ENCODE peak calls at places on chromosome 19, in seven cellular contexts. U is T follicular helper cell; C is iris pigment epithelial cell; I is CD8-positive, alpha-beta memory T cell; F is naive thymus-derived CD8-positive, alpha-beta T cell; B is mucosa of descending colon; Q is activated CD4-positive, CD25-positive, alpha-beta regulatory T cell treated with anti-CD3 and anti-CD28 coated beads, Interleukin-2, amount 50 U/mL, for 16 hours. V is an unnamed sample.

GRCh38 chr19:11737964-11738745 is 591 bp downstream of the ZNF823 start:
- DNase-seq in U (no peak), C (peak), I (no peak), F (peak), B (peak), Q (no peak), V (peak)

GRCh38 chr19:3375221-3376088 is 9.1 kb downstream of the NFIC start:
- DNase-seq in U (no peak), C (peak), I (no peak), F (no peak), B (peak), Q (no peak), V (no peak)

GRCh38 chr19:30968210-30968609 is 381.0 kb downstream of the TSHZ3 start:
- DNase-seq in U (no peak), C (no peak), I (no peak), F (no peak), B (peak), Q (no peak), V (no peak)

GRCh38 chr19:16153582-16154336 is 10.3 kb downstream of the HSH2D start:
- DNase-seq in U (no peak), C (no peak), I (no peak), F (no peak), B (no peak), Q (no peak), V (no peak)

GRCh38 chr19:6271721-6272410 is 7.9 kb downstream of the MLLT1 start:
- DNase-seq in U (no peak), C (peak), I (no peak), F (no peak), B (peak), Q (no peak), V (no peak)

GRCh38 chr19:9956956-9957355 is 20.6 kb upstream of the OLFM2 start:
- DNase-seq in U (no peak), C (no peak), I (no peak), F (no peak), B (no peak), Q (no peak), V (no peak)

GRCh38 chr19:37925212-37925611 is 18.2 kb downstream of the SIPA1L3 start:
- DNase-seq in U (no peak), C (no peak), I (no peak), F (no peak), B (no peak), Q (no peak), V (no peak)

GRCh38 chr19:53190253-53190652 is 2.9 kb downstream of the ZNF665 start:
- DNase-seq in U (no peak), C (no peak), I (no peak), F (no peak), B (no peak), Q (no peak), V (no peak)

GRCh38 chr19:1873524-1874473 is 10.4 kb upstream of the KLF16 start:
- DNase-seq in U (no peak), C (no peak), I (no peak), F (no peak), B (peak), Q (no peak), V (no peak)

GRCh38 chr19:18852634-18853033 is 20.9 kb downstream of the UPF1 start:
- DNase-seq in U (no peak), C (no peak), I (no peak), F (no peak), B (no peak), Q (no peak), V (no peak)

GRCh38 chr19:45676851-45677263 is 8.8 kb downstream of the GIPR start:
- DNase-seq in U (peak), C (no peak), I (peak), F (peak), B (peak), Q (no peak), V (no peak)

GRCh38 chr19:8017808-8018207 is 12.4 kb upstream of the ELAVL1 start:
- DNase-seq in U (peak), C (no peak), I (peak), F (peak), B (peak), Q (no peak), V (no peak)

GRCh38 chr19:10812902-10813404 is 23.1 kb downstream of the TMED1 start:
- DNase-seq in U (no peak), C (peak), I (no peak), F (no peak), B (peak), Q (no peak), V (peak)